ENCODE peak calls at places on chromosomes 3 and 15, in eight cellular contexts. D is HuH-7, F is RPMI7951, B is AG08395, S is NCI-H2171 treated with DMSO at 0.1 percent for 48 hours, X is fibroblast of lung, Q is mucosa of descending colon, C is retinal pigment epithelial cell. A is an unnamed sample.

GRCh38 chr3:46913644-46914043 is 36.1 kb downstream of the PTH1R start:
- DNase-seq in D (no peak), F (peak; percentile 79), B (no peak), S (peak; percentile 75), X (peak; percentile 47), Q (no peak), C (no peak), A (no peak)

GRCh38 chr3:124078978-124079911 is 87.3 kb upstream of the ROPN1 start:
- DNase-seq in D (peak; percentile 32), F (peak; percentile 44), B (peak; percentile 45), S (peak; percentile 77), X (peak; percentile 64), Q (no peak), C (no peak), A (peak; percentile 40)

GRCh38 chr15:51299187-51300015 is 39.0 kb downstream of the CYP19A1 start:
- DNase-seq in D (peak; percentile 42), F (no peak), B (no peak), S (no peak), X (no peak), Q (no peak), C (no peak), A (peak; percentile 87)

GRCh38 chr3:185272051-185272450 is 18.2 kb upstream of the EHHADH start:
- DNase-seq in D (no peak), F (no peak), B (no peak), S (no peak), X (no peak), Q (no peak), C (no peak), A (no peak)

GRCh38 chr3:127647171-127647884 is 18.3 kb downstream of the PODXL2 start:
- DNase-seq in D (no peak), F (no peak), B (no peak), S (no peak), X (no peak), Q (no peak), C (no peak), A (no peak)

GRCh38 chr15:49760749-49761148 is 139.9 kb downstream of the DTWD1 start:
- DNase-seq in D (no peak), F (no peak), B (no peak), S (no peak), X (no peak), Q (no peak), C (no peak), A (no peak)

GRCh38 chr3:47082519-47082918 is 81.4 kb downstream of the SETD2 start:
- DNase-seq in D (no peak), F (no peak), B (peak; percentile 18), S (no peak), X (peak; percentile 72), Q (no peak), C (no peak), A (no peak)

GRCh38 chr3:30554317-30554690 is 52.1 kb upstream of the TGFBR2 start:
- DNase-seq in D (no peak), F (peak; percentile 77), B (no peak), S (no peak), X (no peak), Q (no peak), C (no peak), A (no peak)

GRCh38 chr3:38590521-38590920 is 59.0 kb downstream of the SCN5A start:
- DNase-seq in D (no peak), F (no peak), B (no peak), S (no peak), X (no peak), Q (no peak), C (no peak), A (no peak)

GRCh38 chr3:168884353-168884903 is 779.1 kb downstream of the MECOM start:
- DNase-seq in D (no peak), F (peak; percentile 55), B (peak; percentile 15), S (peak; percentile 11), X (peak; percentile 90), Q (no peak), C (peak; percentile 92), A (no peak)

GRCh38 chr3:71356272-71356671 is 227.3 kb downstream of the FOXP1 start:
- DNase-seq in D (no peak), F (no peak), B (no peak), S (no peak), X (no peak), Q (no peak), C (no peak), A (no peak)